ENCODE peak calls at places on chromosomes 16 and 17, in eight cellular contexts. V, G, D, Z, I, E, Q and Y are unnamed samples.

GRCh38 chr17:13725286-13725990 is 123.7 kb upstream of the HS3ST3A1 start:
- DNase-seq in Q (no peak), G (no peak), V (peak; percentile 73), E (no peak), I (no peak), D (no peak), Z (no peak), Y (no peak)

GRCh38 chr17:20105539-20106291 is 96.6 kb downstream of the SPECC1 start:
- DNase-seq in Z (no peak), G (no peak), I (no peak), Q (no peak), D (no peak), E (no peak), V (no peak), Y (no peak)

GRCh38 chr17:13003454-13003851 is 14.4 kb downstream of the ELAC2 start:
- DNase-seq in E (no peak), G (no peak), D (no peak), Q (no peak), Z (no peak), V (no peak), I (no peak), Y (no peak)

GRCh38 chr16:30368122-30368791 is 2.0 kb downstream of the TBC1D10B start:
- DNase-seq in Q (no peak), I (no peak), Z (no peak), G (no peak), D (no peak), E (no peak), V (peak; percentile 72), Y (no peak)

GRCh38 chr16:11393861-11394592 is 48.8 kb downstream of the RMI2 start:
- DNase-seq in D (no peak), Z (no peak), V (no peak), I (no peak), E (no peak), Q (peak; percentile 17), G (no peak), Y (no peak)

GRCh38 chr17:74987909-74988711 is 678 bp downstream of the CDR2L start:
- DNase-seq in Z (no peak), D (peak; percentile 31), V (peak; percentile 89), I (no peak), E (peak; percentile 78), G (peak; percentile 78), Q (peak; percentile 55), Y (peak; percentile 83)

GRCh38 chr17:71409712-71410111 is 711.1 kb upstream of the SOX9 start:
- DNase-seq in G (no peak), Z (no peak), V (peak; percentile 54), I (no peak), Q (no peak), E (no peak), D (no peak), Y (no peak)

GRCh38 chr17:45096141-45096540 is 35.0 kb downstream of the NMT1 start:
- DNase-seq in G (no peak), I (no peak), V (peak; percentile 58), Z (no peak), D (no peak), Q (no peak), E (no peak), Y (no peak)

GRCh38 chr17:44219126-44219635 is 294 bp downstream of the UBTF start:
- DNase-seq in Z (peak; percentile 66), V (peak; percentile 68), E (peak; percentile 63), Q (peak; percentile 79), G (peak; percentile 78), D (no peak), I (peak; percentile 87), Y (peak; percentile 25)

GRCh38 chr16:86570542-86571196 is 4.0 kb downstream of the FOXC2 start:
- DNase-seq in G (peak; percentile 30), Q (no peak), D (no peak), V (no peak), E (no peak), Z (no peak), I (no peak), Y (no peak)

GRCh38 chr17:49968380-49969133 is 433 bp upstream of the DLX4 start:
- DNase-seq in Z (peak; percentile 49), V (peak; percentile 80), I (peak; percentile 71), Q (peak; percentile 78), D (no peak), E (peak; percentile 95), G (peak; percentile 88), Y (no peak)